ENCODE peak calls at places on chromosomes 1 and 21, in six cellular contexts. V, N, F, K, S and R are unnamed samples.

GRCh38 chr1:115764541-115764940 is 4.0 kb downstream of the CASQ2 start:
- DNase-seq in N (peak), K (no peak), S (peak), V (peak), F (peak), R (peak)

GRCh38 chr1:44294588-44295007 is 60.5 kb downstream of the ERI3 start:
- DNase-seq in N (peak), F (no peak), V (peak), S (no peak), K (no peak), R (peak)

GRCh38 chr1:180643693-180644092 is 11.9 kb downstream of the XPR1 start:
- DNase-seq in K (no peak), N (peak), S (no peak), F (no peak), V (no peak), R (no peak)

GRCh38 chr1:45643978-45644377 is 20.1 kb upstream of the CCDC17 start:
- DNase-seq in V (peak), K (no peak), F (no peak), S (no peak), N (no peak), R (peak)

GRCh38 chr1:3736708-3737107 is 15.5 kb upstream of the CCDC27 start:
- DNase-seq in N (no peak), V (no peak), S (no peak), F (no peak), K (no peak), R (no peak)

GRCh38 chr1:234845097-234845660 is 235.2 kb upstream of the IRF2BP2 start:
- DNase-seq in N (no peak), V (no peak), K (peak), S (no peak), F (peak), R (no peak)

GRCh38 chr1:229254910-229255541 is 15.9 kb upstream of the RAB4A start:
- DNase-seq in V (peak), K (no peak), S (peak), N (no peak), F (no peak), R (peak)

GRCh38 chr1:234270103-234270502 is 103.2 kb upstream of the COA6 start:
- DNase-seq in F (no peak), V (no peak), K (no peak), S (no peak), N (no peak), R (no peak)

GRCh38 chr21:19123053-19123452 is 719.5 kb upstream of the TMPRSS15 start:
- DNase-seq in F (no peak), V (no peak), N (no peak), S (no peak), K (no peak), R (no peak)

GRCh38 chr1:204617256-204618147 is 68.0 kb downstream of the LRRN2 start:
- DNase-seq in V (no peak), S (no peak), K (no peak), N (no peak), F (no peak), R (no peak)

GRCh38 chr1:201719812-201720521 is 109.0 kb upstream of the IPO9 start:
- DNase-seq in F (peak), V (no peak), K (no peak), N (no peak), S (no peak), R (no peak)

GRCh38 chr1:72442251-72442650 is 159.9 kb upstream of the NEGR1 start:
- DNase-seq in V (no peak), N (no peak), F (no peak), K (no peak), S (no peak), R (no peak)
- TF ChIP-seq MYC in V (no peak), N (no peak), F (no peak), K (no peak), S (no peak), R (no peak)

GRCh38 chr1:11806307-11806936 is 431 bp downstream of the CLCN6 start:
- DNase-seq in S (peak), V (no peak), N (peak), F (peak), K (no peak), R (no peak)
- TF ChIP-seq MYC in S (no peak), V (no peak), N (no peak), F (no peak), K (no peak), R (no peak)

DNA sequence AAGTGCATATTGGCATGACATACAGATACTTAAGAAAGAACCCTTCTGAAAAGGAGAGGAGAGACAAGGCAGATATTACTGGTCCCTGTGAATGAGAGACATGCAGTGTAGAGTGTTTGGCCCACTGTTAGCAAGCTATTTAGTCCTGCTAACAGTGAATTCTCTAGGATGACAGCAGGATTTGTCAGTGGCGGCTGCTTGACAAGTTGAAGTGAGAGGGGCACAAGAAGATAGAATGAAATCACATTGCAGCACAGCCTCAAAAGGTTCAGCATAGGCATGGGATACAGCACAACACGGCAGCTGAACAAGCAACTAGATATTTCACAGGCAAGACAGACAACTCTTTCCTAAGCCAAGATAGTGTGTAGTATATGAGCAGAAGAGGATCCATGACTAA is 407.9 kb downstream of the PLA2G4A start:
- DNase-seq in V (no peak), F (no peak), S (no peak), K (no peak), N (no peak), R (no peak)
- TF ChIP-seq MYC in V (no peak), F (no peak), S (no peak), K (no peak), N (no peak), R (no peak)

DNA sequence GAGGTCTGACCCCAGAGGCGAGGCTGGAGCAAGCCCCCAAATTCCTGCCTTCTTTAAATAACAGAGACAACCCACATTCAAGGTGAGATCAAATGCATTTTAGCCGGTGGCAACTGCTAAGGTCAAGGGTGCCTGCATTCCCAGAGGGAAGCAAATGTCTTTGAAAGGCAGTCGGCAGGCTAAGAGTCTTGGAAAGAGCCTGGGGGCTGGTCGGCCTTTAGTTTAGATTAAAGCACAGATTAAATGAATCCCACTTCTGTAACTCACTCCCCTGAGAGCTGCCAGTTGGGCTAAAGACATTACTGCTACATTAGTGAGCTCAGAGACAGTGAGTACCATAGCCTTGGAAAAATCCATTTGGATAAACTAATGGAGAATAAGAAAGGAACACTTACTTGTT is 59.2 kb downstream of the HTR6 start:
- DNase-seq in K (no peak), V (no peak), S (no peak), N (no peak), F (no peak), R (no peak)
- TF ChIP-seq MYC in K (no peak), V (no peak), S (no peak), N (no peak), F (no peak), R (no peak)

GRCh38 chr1:97599447-97599846 is 321.4 kb downstream of the DPYD start:
- DNase-seq in F (no peak), V (peak), K (no peak), N (no peak), S (no peak), R (no peak)
- TF ChIP-seq MYC in F (no peak), V (no peak), K (no peak), N (no peak), S (no peak), R (no peak)

GRCh38 chr1:178724734-178725602 is at the start of gene RALGPS2:
- DNase-seq in S (peak), N (peak), K (no peak), V (peak), F (peak), R (peak)
- TF ChIP-seq MYC in S (no peak), N (no peak), K (no peak), V (no peak), F (no peak), R (peak)

DNA sequence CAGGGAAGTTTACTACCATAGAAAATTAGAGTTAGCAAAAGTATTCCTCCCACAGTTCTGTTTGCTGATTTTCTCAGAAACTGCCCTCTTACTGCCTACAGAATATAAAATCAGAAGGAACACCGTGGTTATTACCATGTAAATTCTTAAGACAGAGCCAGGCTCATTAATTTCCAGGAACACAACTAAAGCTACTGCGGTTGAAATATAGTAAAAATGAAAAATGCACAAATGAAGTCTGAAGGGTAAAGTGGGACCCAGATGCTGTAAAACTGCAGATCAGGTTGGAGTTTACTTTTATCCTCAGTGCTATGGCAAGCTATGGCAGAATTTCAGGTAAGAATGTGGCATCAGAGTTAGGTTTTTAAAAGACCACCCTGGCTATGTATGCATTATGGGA is 56.5 kb downstream of the MRPL39 start:
- DNase-seq in V (no peak), F (no peak), S (no peak), K (no peak), N (no peak), R (no peak)
- TF ChIP-seq MYC in V (no peak), F (no peak), S (no peak), K (no peak), N (no peak), R (no peak)

GRCh38 chr1:222618880-222619321 is 1.0 kb downstream of the MIA3 start:
- DNase-seq in K (no peak), N (peak), V (no peak), F (peak), S (peak), R (peak)
- TF ChIP-seq MYC in K (no peak), N (no peak), V (no peak), F (no peak), S (no peak), R (no peak)

DNA sequence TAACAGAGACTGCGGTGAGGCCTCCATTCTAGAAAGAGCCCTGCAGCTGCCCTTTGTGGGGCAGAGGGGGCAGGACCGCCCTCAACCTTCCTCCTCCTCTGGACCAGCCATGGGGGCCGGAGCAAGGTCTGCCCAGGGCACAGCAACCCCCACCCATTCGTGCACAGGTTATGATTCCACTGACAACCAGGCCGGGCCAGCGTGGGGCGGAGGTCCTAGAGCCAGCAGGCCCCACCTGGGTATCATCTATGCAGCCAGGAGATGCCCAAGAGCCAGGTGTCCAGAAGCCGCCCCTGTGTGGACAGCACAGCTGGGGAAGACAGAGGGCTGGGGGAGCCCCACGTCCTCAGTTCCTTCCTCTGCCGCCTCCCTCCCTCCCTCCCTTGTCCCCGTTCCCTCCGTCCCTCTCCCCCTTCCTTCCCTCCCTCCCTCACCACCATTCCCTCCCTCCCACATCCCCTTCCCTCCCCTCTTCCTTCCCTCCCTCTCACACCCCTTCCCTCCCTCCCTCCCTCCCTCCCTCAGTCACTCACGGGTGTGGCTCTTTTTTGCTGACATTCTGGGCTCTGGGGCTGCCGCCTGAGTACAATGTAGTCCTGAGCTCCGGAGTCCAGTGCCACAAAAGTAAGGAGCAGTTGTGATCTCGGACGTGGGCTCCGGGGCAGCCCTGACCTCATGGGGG is 12.3 kb downstream of the RNF223 start:
- DNase-seq in S (peak), K (no peak), V (no peak), N (peak), F (no peak), R (no peak)
- TF ChIP-seq MYC in S (no peak), K (no peak), V (no peak), N (no peak), F (no peak), R (no peak)

GRCh38 chr1:58580186-58580585 is 3.1 kb upstream of the TACSTD2 start:
- DNase-seq in N (no peak), V (no peak), F (no peak), K (no peak), S (no peak), R (no peak)
- TF ChIP-seq MYC in N (no peak), V (no peak), F (no peak), K (no peak), S (no peak), R (no peak)